ENCODE peak calls at places on chromosomes 4 and X, in five cellular contexts. M is immature natural killer cell, O is hypothalamus, U is GM12878, G is adipocyte. I is an unnamed sample.

GRCh38 chrX:19912-20571 is 261.1 kb upstream of the PLCXD1 start:
- DNase-seq in M (peak), O (no peak), U (no peak), G (peak), I (no peak)

GRCh38 chr4:174559894-174560293 is 37.6 kb upstream of the HPGD start:
- DNase-seq in M (no peak), O (no peak), U (no peak), G (no peak), I (no peak)

GRCh38 chr4:8770518-8771257 is 101.0 kb downstream of the HMX1 start:
- DNase-seq in M (no peak), O (no peak), U (no peak), G (no peak), I (no peak)

GRCh38 chr4:153610623-153611376 is 73.3 kb upstream of the TLR2 start:
- DNase-seq in M (no peak), O (no peak), U (no peak), G (no peak), I (no peak)

GRCh38 chr4:26762650-26763049 is 98.0 kb upstream of the STIM2 start:
- DNase-seq in M (no peak), O (no peak), U (no peak), G (no peak), I (no peak)

GRCh38 chr4:121597346-121597934 is 99.3 kb downstream of the ANXA5 start:
- DNase-seq in M (no peak), O (no peak), U (no peak), G (no peak), I (no peak)

GRCh38 chr4:101885574-101885973 is 95.0 kb downstream of the BANK1 start:
- DNase-seq in M (no peak), O (no peak), U (no peak), G (no peak), I (no peak)

GRCh38 chrX:145405012-145405411 is 157.7 kb downstream of the SPANXN1 start:
- DNase-seq in M (no peak), O (peak), U (no peak), G (peak), I (no peak)

GRCh38 chr4:143407475-143407874 is 70.8 kb downstream of the GAB1 start:
- DNase-seq in M (no peak), O (no peak), U (no peak), G (no peak), I (no peak)

GRCh38 chr4:80611366-80611765 is 275.8 kb downstream of the CFAP299 start:
- DNase-seq in M (no peak), O (no peak), U (peak), G (no peak), I (no peak)

GRCh38 chr4:65083076-65083475 is 587.2 kb downstream of the EPHA5 start:
- DNase-seq in M (no peak), O (no peak), U (no peak), G (no peak), I (no peak)

GRCh38 chr4:150343796-150344195 is 238.2 kb upstream of the MAB21L2 start:
- DNase-seq in M (no peak), O (no peak), U (no peak), G (no peak), I (no peak)

GRCh38 chr4:95544433-95545103 is 4.2 kb downstream of the UNC5C start:
- DNase-seq in M (no peak), O (no peak), U (no peak), G (no peak), I (no peak)

GRCh38 chr4:20127626-20128025 is 124.1 kb upstream of the SLIT2 start:
- DNase-seq in M (no peak), O (no peak), U (no peak), G (peak), I (no peak)

GRCh38 chr4:677431-678293 is 3.3 kb downstream of the MYL5 start:
- DNase-seq in M (no peak), O (no peak), U (no peak), G (no peak), I (no peak)

GRCh38 chr4:40723728-40724127 is 26.0 kb upstream of the NSUN7 start:
- DNase-seq in M (no peak), O (no peak), U (no peak), G (no peak), I (no peak)